ENCODE peak calls at places on chromosome 11, in five cellular contexts. One of them, this sample, is unnamed. For H3K4me1, the result is how much of the 10 kb centered on the place peaks cover.

GRCh38 chr11:63869686-63870085 is 30.8 kb downstream of the MARK2 start:
- DNase-seq in adrenal gland: no peak
- DNase-seq in PC-9: no peak
- DNase-seq in fibroblast of lung: no peak
- DNase-seq in body of pancreas: peak
- DNase-seq in this sample: peak

GRCh38 chr11:212150-213100 is 4.9 kb downstream of the RIC8A start:
- DNase-seq in adrenal gland: peak
- DNase-seq in PC-9: no peak
- DNase-seq in fibroblast of lung: no peak
- DNase-seq in body of pancreas: no peak
- DNase-seq in this sample: no peak

GRCh38 chr11:48013269-48013901 is 33.0 kb downstream of the PTPRJ start:
- DNase-seq in fibroblast of lung: peak
- DNase-seq in body of pancreas: peak
- DNase-seq in adrenal gland: no peak
- DNase-seq in PC-9: peak
- DNase-seq in this sample: peak

GRCh38 chr11:64900263-64900678 is 16.7 kb downstream of the ATG2A start:
- DNase-seq in adrenal gland: no peak
- DNase-seq in fibroblast of lung: no peak
- DNase-seq in PC-9: no peak
- DNase-seq in body of pancreas: peak
- DNase-seq in this sample: no peak

GRCh38 chr11:4482445-4482844 is at the start of gene OR52K1:
- DNase-seq in PC-9: no peak
- DNase-seq in adrenal gland: no peak
- DNase-seq in body of pancreas: peak
- DNase-seq in fibroblast of lung: no peak
- DNase-seq in this sample: no peak

GRCh38 chr11:95788921-95789505 is 569 bp downstream of the FAM76B start:
- DNase-seq in adrenal gland: peak
- DNase-seq in fibroblast of lung: peak
- DNase-seq in PC-9: peak
- DNase-seq in body of pancreas: peak
- DNase-seq in this sample: peak

GRCh38 chr11:64879226-64879900 is 942 bp upstream of the EHD1 start:
- DNase-seq in PC-9: no peak
- DNase-seq in adrenal gland: no peak
- DNase-seq in fibroblast of lung: no peak
- DNase-seq in body of pancreas: no peak
- DNase-seq in this sample: no peak

GRCh38 chr11:64720640-64721358 is 2.2 kb downstream of the NRXN2 start:
- DNase-seq in fibroblast of lung: no peak
- DNase-seq in adrenal gland: no peak
- DNase-seq in PC-9: no peak
- DNase-seq in body of pancreas: no peak
- DNase-seq in this sample: no peak

GRCh38 chr11:124301482-124301881 is 12.3 kb downstream of the OR8D1 start:
- DNase-seq in fibroblast of lung: peak
- DNase-seq in PC-9: no peak
- DNase-seq in adrenal gland: peak
- DNase-seq in body of pancreas: no peak
- DNase-seq in this sample: no peak

GRCh38 chr11:61522881-61523280 is 14.3 kb downstream of the LRRC10B start:
- DNase-seq in body of pancreas: no peak
- DNase-seq in PC-9: no peak
- DNase-seq in adrenal gland: no peak
- DNase-seq in fibroblast of lung: no peak
- DNase-seq in this sample: no peak

GRCh38 chr11:10305964-10306918 is 1.4 kb downstream of the ADM start:
- DNase-seq in fibroblast of lung: no peak
- DNase-seq in PC-9: no peak
- DNase-seq in adrenal gland: peak
- DNase-seq in body of pancreas: no peak
- DNase-seq in this sample: peak

GRCh38 chr11:130037058-130037457 is 32.6 kb upstream of the APLP2 start:
- DNase-seq in PC-9: no peak
- DNase-seq in body of pancreas: no peak
- DNase-seq in fibroblast of lung: peak
- DNase-seq in adrenal gland: no peak
- DNase-seq in this sample: peak

GRCh38 chr11:64001552-64002427 is 15.6 kb downstream of the OTUB1 start:
- DNase-seq in PC-9: no peak
- DNase-seq in body of pancreas: no peak
- DNase-seq in adrenal gland: no peak
- DNase-seq in fibroblast of lung: no peak
- DNase-seq in this sample: no peak

GRCh38 chr11:106275151-106275550 is 197.7 kb downstream of the AASDHPPT start:
- DNase-seq in body of pancreas: no peak
- DNase-seq in fibroblast of lung: peak
- DNase-seq in PC-9: no peak
- DNase-seq in adrenal gland: no peak
- DNase-seq in this sample: no peak

GRCh38 chr11:45180158-45180887 is 33.9 kb downstream of the PRDM11 start:
- DNase-seq in fibroblast of lung: peak
- DNase-seq in adrenal gland: peak
- DNase-seq in body of pancreas: peak
- DNase-seq in PC-9: peak
- DNase-seq in this sample: peak

GRCh38 chr11:61509058-61510029 is 795 bp downstream of the LRRC10B start:
- DNase-seq in fibroblast of lung: peak
- DNase-seq in body of pancreas: peak
- DNase-seq in PC-9: peak
- DNase-seq in adrenal gland: peak
- DNase-seq in this sample: peak

GRCh38 chr11:20049231-20049630 is 111.0 kb downstream of the DBX1 start:
- DNase-seq in adrenal gland: no peak
- DNase-seq in fibroblast of lung: peak
- DNase-seq in body of pancreas: no peak
- DNase-seq in PC-9: no peak
- DNase-seq in this sample: no peak

GRCh38 chr11:8689726-8690255 is 7.2 kb downstream of the RPL27A start:
- DNase-seq in body of pancreas: no peak
- DNase-seq in PC-9: no peak
- DNase-seq in adrenal gland: peak
- DNase-seq in fibroblast of lung: peak
- DNase-seq in this sample: no peak

GRCh38 chr11:112523917-112524316 is 263.3 kb upstream of the PLET1 start:
- DNase-seq in adrenal gland: no peak
- DNase-seq in fibroblast of lung: no peak
- DNase-seq in body of pancreas: no peak
- DNase-seq in PC-9: no peak
- DNase-seq in this sample: no peak

GRCh38 chr11:112525844-112526590 is 265.4 kb upstream of the PLET1 start:
- DNase-seq in fibroblast of lung: no peak
- DNase-seq in PC-9: no peak
- DNase-seq in adrenal gland: no peak
- DNase-seq in body of pancreas: no peak
- DNase-seq in this sample: no peak

GRCh38 chr11:112525270-112525669 is 264.6 kb upstream of the PLET1 start:
- DNase-seq in adrenal gland: peak
- DNase-seq in fibroblast of lung: peak
- DNase-seq in PC-9: no peak
- DNase-seq in body of pancreas: peak
- DNase-seq in this sample: peak

GRCh38 chr11:112524808-112525207 is 264.1 kb upstream of the PLET1 start:
- DNase-seq in body of pancreas: peak
- DNase-seq in PC-9: no peak
- DNase-seq in fibroblast of lung: no peak
- DNase-seq in adrenal gland: peak
- DNase-seq in this sample: no peak

GRCh38 chr11:112523477-112523876 is 262.8 kb upstream of the PLET1 start:
- DNase-seq in PC-9: no peak
- DNase-seq in fibroblast of lung: no peak
- DNase-seq in body of pancreas: peak
- DNase-seq in adrenal gland: peak
- DNase-seq in this sample: no peak
- H3K4me3 ChIP-seq in PC-9: no peak
- H3K4me3 ChIP-seq in fibroblast of lung: no peak
- H3K4me3 ChIP-seq in body of pancreas: no peak
- H3K4me3 ChIP-seq in adrenal gland: no peak
- H3K4me3 ChIP-seq in this sample: no peak

DNA sequence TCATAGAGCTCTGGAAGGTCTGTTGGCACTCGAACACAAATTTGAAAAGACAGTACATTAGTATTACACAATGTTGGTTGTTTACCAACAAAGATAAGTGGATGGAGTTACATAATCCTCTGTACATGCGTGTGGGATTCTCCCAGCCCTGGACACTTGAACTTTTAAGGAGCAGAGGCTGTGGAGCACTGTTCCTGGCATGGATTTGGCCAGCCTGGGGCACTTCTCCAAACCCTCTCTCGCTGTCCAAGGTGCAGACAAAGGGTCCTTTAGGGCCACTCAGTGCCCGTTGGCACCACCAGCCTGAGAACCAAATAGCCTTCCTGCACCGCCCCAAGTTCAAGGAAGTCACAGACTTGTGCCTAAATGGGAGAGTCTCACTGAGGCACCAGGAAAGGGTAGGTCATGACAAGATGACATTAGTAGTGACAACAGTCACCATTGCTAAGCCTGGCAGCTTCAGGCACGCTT is 1.6 kb upstream of the ANO1 start:
- DNase-seq in body of pancreas: no peak
- DNase-seq in fibroblast of lung: no peak
- DNase-seq in adrenal gland: no peak
- DNase-seq in PC-9: no peak
- DNase-seq in this sample: no peak
- H3K4me1 ChIP-seq in body of pancreas: under half
- H3K4me1 ChIP-seq in fibroblast of lung: under half
- H3K4me1 ChIP-seq in adrenal gland: under half
- H3K4me1 ChIP-seq in PC-9: under half
- H3K4me1 ChIP-seq in this sample: under half

DNA sequence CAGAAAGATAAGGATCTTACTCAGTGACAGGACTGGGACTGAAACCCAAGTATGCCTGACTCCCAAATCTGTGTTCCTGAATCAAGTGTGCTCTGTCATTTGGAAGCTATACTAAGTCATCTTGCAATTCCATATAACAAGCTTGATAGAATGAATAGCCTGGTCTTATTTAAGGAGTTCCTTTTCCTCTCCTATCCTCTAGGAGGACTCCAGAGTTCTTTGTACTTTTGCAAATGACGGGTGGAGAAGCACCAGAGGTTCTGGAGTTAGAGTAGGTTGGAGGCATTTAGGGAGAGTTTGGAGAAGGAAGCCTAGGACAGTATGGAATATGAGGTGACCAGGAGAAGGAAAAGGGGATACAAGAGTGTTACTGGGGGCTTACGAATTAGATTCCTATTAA is 92.9 kb upstream of the RCN1 start:
- DNase-seq in body of pancreas: no peak
- DNase-seq in fibroblast of lung: no peak
- DNase-seq in PC-9: no peak
- DNase-seq in adrenal gland: no peak
- DNase-seq in this sample: no peak
- TF ChIP-seq CTCF in body of pancreas: no peak
- TF ChIP-seq CTCF in fibroblast of lung: no peak
- TF ChIP-seq CTCF in PC-9: peak
- TF ChIP-seq CTCF in adrenal gland: no peak
- TF ChIP-seq CTCF in this sample: no peak

DNA sequence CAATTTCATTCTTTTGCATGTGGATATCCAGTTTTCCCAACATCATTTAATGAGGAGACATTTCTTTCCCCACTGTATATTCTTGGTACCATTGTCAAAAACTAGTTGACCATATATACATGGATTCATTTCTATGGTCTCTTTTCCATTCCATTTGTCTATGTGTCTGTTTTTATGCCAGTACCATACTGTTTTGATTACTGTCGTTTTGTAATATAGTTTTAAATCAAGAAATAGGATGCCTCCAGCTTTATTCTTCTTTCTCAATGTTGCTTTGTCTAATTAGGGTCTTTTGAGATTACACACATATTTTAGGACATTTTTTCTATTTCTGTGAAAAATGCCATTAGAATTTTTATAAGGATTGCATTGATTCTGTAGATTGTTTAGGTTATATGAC is 177.5 kb upstream of the POU2AF2 start:
- DNase-seq in fibroblast of lung: no peak
- DNase-seq in body of pancreas: no peak
- DNase-seq in adrenal gland: no peak
- DNase-seq in PC-9: no peak
- DNase-seq in this sample: no peak
- H3K4me3 ChIP-seq in fibroblast of lung: no peak
- H3K4me3 ChIP-seq in body of pancreas: no peak
- H3K4me3 ChIP-seq in adrenal gland: no peak
- H3K4me3 ChIP-seq in PC-9: no peak
- H3K4me3 ChIP-seq in this sample: no peak

DNA sequence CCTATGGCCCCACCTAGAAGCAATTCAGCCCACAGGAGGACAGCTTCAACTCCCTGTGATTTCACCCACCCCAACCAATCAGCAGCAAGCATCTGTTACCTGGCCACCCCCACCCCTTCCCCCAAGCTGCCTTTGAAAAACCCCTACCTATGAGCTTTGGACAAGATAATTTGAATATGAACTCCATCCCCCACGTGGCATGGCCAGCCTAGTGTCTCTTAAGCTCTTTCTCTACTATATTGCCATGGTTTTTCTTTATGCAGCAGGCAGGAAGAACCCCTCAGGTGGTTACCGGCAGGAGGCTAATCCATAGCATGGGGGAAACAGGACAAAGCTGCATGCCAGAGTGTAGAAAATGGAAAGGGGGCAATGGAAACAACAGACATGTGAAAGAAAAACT is 29.0 kb downstream of the CTSC start:
- DNase-seq in fibroblast of lung: no peak
- DNase-seq in PC-9: no peak
- DNase-seq in body of pancreas: no peak
- DNase-seq in adrenal gland: no peak
- DNase-seq in this sample: no peak
- H3K4me1 ChIP-seq in fibroblast of lung: under half
- H3K4me1 ChIP-seq in PC-9: under half
- H3K4me1 ChIP-seq in body of pancreas: under half
- H3K4me1 ChIP-seq in adrenal gland: under half
- H3K4me1 ChIP-seq in this sample: under half

DNA sequence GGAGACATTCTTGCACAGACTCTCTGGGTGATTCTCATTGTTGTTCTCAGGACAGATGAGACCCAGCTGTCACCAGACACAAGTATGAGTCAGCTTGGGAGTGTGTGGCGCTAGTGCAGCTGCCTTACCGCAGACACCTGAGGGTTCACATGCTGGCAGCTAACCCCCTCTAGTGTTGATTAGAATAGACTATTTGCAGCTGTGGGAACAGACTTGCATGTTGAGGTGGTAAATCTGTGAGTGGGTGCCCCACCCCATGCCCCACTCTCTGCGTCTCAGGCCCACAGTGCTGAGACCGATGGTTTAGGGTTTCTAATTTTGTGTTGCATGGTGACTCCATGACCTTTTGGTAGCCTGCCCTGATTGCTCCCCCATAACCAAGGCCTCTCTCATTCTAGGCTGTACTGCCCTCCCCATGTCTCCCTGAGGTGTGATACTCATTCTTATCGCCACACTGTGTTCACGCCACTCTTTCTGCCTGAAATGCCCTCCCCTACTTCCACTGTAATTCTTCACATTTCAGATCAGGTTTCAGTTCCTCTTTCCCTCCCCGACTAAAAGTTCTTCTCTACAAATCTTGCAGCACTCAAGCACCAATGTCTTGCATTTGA is 73.7 kb upstream of the KIRREL3 start:
- DNase-seq in fibroblast of lung: peak
- DNase-seq in PC-9: peak
- DNase-seq in body of pancreas: peak
- DNase-seq in adrenal gland: no peak
- DNase-seq in this sample: peak
- TF ChIP-seq CTCF in fibroblast of lung: no peak
- TF ChIP-seq CTCF in PC-9: no peak
- TF ChIP-seq CTCF in body of pancreas: no peak
- TF ChIP-seq CTCF in adrenal gland: no peak
- TF ChIP-seq CTCF in this sample: no peak